ENCODE peak calls at places on chromosomes 2 and 18, in eight cellular contexts. N is GM23338, K is ascending aorta, X is kidney, T is psoas muscle, Y is AG04449, C is fibroblast of lung, J is colonic mucosa. P is an unnamed sample.

GRCh38 chr18:14769381-14769780 is 21.4 kb downstream of the ANKRD30B start:
- DNase-seq in C (no peak), Y (no peak), X (no peak), T (no peak), J (no peak), N (no peak), K (no peak), P (no peak)

GRCh38 chr2:170878505-170878904 is 50.5 kb upstream of the GORASP2 start:
- DNase-seq in J (no peak), N (no peak), T (no peak), K (no peak), Y (no peak), C (no peak), X (no peak), P (no peak)

GRCh38 chr2:232139171-232139594 is 177.7 kb downstream of the DIS3L2 start:
- DNase-seq in J (no peak), C (no peak), X (no peak), K (no peak), T (no peak), N (no peak), Y (no peak), P (no peak)

GRCh38 chr18:46555724-46556123 is 101.3 kb downstream of the LOXHD1 start:
- DNase-seq in J (no peak), N (peak), X (no peak), C (no peak), Y (no peak), T (peak), K (no peak), P (peak)

GRCh38 chr2:223747392-223748042 is 89.9 kb downstream of the AP1S3 start:
- DNase-seq in X (no peak), J (no peak), N (no peak), C (no peak), Y (no peak), K (no peak), T (no peak), P (no peak)

GRCh38 chr2:79833235-79833878 is 320.5 kb downstream of the CTNNA2 start:
- DNase-seq in T (no peak), K (no peak), Y (no peak), X (no peak), J (no peak), N (peak), C (no peak), P (no peak)

GRCh38 chr18:53442415-53442783 is 782.1 kb downstream of the MBD2 start:
- DNase-seq in X (no peak), C (no peak), T (no peak), Y (no peak), J (no peak), K (no peak), N (no peak), P (no peak)

GRCh38 chr2:159615936-159616733 is at the start of gene BAZ2B:
- DNase-seq in X (no peak), J (peak), C (peak), Y (no peak), T (no peak), N (peak), K (no peak), P (peak)

GRCh38 chr2:26864646-26865045 is 16.7 kb downstream of the DPYSL5 start:
- DNase-seq in K (no peak), J (no peak), N (no peak), Y (no peak), X (no peak), C (no peak), T (no peak), P (no peak)

GRCh38 chr2:215136669-215137328 is 1.6 kb downstream of the ABCA12 start:
- DNase-seq in C (peak), N (no peak), Y (no peak), K (no peak), J (no peak), X (no peak), T (no peak), P (no peak)

GRCh38 chr2:240597054-240597418 is 10.5 kb downstream of the CAPN10 start:
- DNase-seq in N (no peak), T (peak), C (no peak), X (peak), K (peak), Y (no peak), J (no peak), P (no peak)

GRCh38 chr2:96926791-96927190 is 56.9 kb upstream of the SEMA4C start:
- DNase-seq in K (no peak), N (no peak), C (no peak), J (no peak), X (no peak), Y (no peak), T (no peak), P (peak)

GRCh38 chr18:41370740-41371623 is 584.1 kb upstream of the PIK3C3 start:
- DNase-seq in K (no peak), J (no peak), X (peak), T (no peak), N (no peak), C (no peak), Y (no peak), P (no peak)

GRCh38 chr2:1738646-1739302 is 5.5 kb downstream of the PXDN start:
- DNase-seq in X (peak), K (no peak), T (no peak), Y (no peak), C (peak), J (peak), N (no peak), P (no peak)

GRCh38 chr2:137826373-137827372 is 137.6 kb upstream of the HNMT start:
- DNase-seq in C (no peak), N (no peak), J (no peak), Y (no peak), K (no peak), T (no peak), X (no peak), P (no peak)

GRCh38 chr2:237591021-237591370 is 462 bp upstream of the RAB17 start:
- DNase-seq in X (peak), N (peak), T (no peak), K (no peak), C (no peak), J (peak), Y (no peak), P (no peak)

GRCh38 chr2:101533611-101534601 is 59.0 kb upstream of the RFX8 start:
- DNase-seq in X (no peak), C (no peak), J (no peak), N (peak), T (no peak), K (no peak), Y (no peak), P (peak)

GRCh38 chr2:47451790-47452189 is 48.8 kb downstream of the MSH2 start:
- DNase-seq in K (no peak), C (no peak), N (no peak), X (no peak), Y (no peak), J (no peak), T (no peak), P (no peak)

GRCh38 chr2:233551491-233551890 is 15.1 kb downstream of the USP40 start:
- DNase-seq in C (no peak), X (no peak), J (no peak), K (no peak), N (no peak), T (no peak), Y (no peak), P (no peak)

GRCh38 chr2:146927080-146927714 is 917.6 kb upstream of the ACVR2A start:
- DNase-seq in X (peak), N (peak), J (peak), K (no peak), Y (no peak), C (peak), T (peak), P (peak)

GRCh38 chr2:160406591-160407392 is 86.8 kb downstream of the RBMS1 start:
- DNase-seq in Y (no peak), J (peak), N (peak), C (peak), T (peak), K (no peak), X (no peak), P (no peak)

GRCh38 chr2:104826016-104826415 is 27.9 kb upstream of the POU3F3 start:
- DNase-seq in N (no peak), J (no peak), K (no peak), C (no peak), T (no peak), Y (no peak), X (no peak), P (no peak)

GRCh38 chr2:169086893-169087467 is 17.6 kb downstream of the DHRS9 start:
- DNase-seq in N (no peak), Y (no peak), J (no peak), T (no peak), X (no peak), K (no peak), C (no peak), P (no peak)

GRCh38 chr2:236852100-236852976 is 233.4 kb upstream of the COPS8 start:
- DNase-seq in J (no peak), Y (no peak), C (no peak), N (no peak), K (no peak), X (no peak), T (no peak), P (no peak)

GRCh38 chr18:36501100-36501499 is 203.6 kb downstream of the FHOD3 start:
- DNase-seq in N (no peak), J (no peak), X (no peak), C (no peak), K (no peak), T (no peak), Y (no peak), P (no peak)

GRCh38 chr2:45806563-45807358 is 155.3 kb downstream of the PRKCE start:
- DNase-seq in N (no peak), Y (no peak), K (no peak), J (no peak), C (no peak), T (no peak), X (no peak), P (no peak)

GRCh38 chr2:181454990-181455520 is 2.1 kb upstream of the ITGA4 start:
- DNase-seq in T (no peak), X (no peak), Y (no peak), C (no peak), K (no peak), N (no peak), J (no peak), P (no peak)

GRCh38 chr2:2324119-2324518 is 7.0 kb downstream of the MYT1L start:
- DNase-seq in T (no peak), K (no peak), N (peak), C (no peak), J (no peak), X (no peak), Y (no peak), P (peak)

GRCh38 chr2:49069829-49070228 is 84.5 kb downstream of the FSHR start:
- DNase-seq in K (no peak), C (no peak), Y (no peak), N (no peak), T (no peak), X (no peak), J (no peak), P (no peak)

GRCh38 chr2:37454851-37455762 is 110.7 kb downstream of the QPCT start:
- DNase-seq in Y (no peak), J (no peak), K (no peak), T (no peak), X (no peak), C (peak), N (no peak), P (no peak)

GRCh38 chr18:23712445-23712844 is 23.2 kb downstream of the LAMA3 start:
- DNase-seq in K (no peak), C (no peak), N (no peak), X (no peak), Y (no peak), T (no peak), J (no peak), P (no peak)

GRCh38 chr18:48007955-48008701 is 77.7 kb upstream of the SMAD2 start:
- DNase-seq in X (peak), T (peak), N (peak), K (no peak), J (peak), Y (no peak), C (no peak), P (no peak)
- TF ChIP-seq CTCF in X (peak), T (peak), N (peak), K (peak), J (peak), Y (peak), C (peak), P (peak)

GRCh38 chr18:74146756-74147155 is 878 bp downstream of the FBXO15 start:
- DNase-seq in X (no peak), T (no peak), J (no peak), C (peak), Y (peak), N (no peak), K (no peak), P (no peak)
- H3K4me3 ChIP-seq in X (peak), T (peak), J (no peak), C (peak), Y (peak), N (peak), K (peak), P (peak)

DNA sequence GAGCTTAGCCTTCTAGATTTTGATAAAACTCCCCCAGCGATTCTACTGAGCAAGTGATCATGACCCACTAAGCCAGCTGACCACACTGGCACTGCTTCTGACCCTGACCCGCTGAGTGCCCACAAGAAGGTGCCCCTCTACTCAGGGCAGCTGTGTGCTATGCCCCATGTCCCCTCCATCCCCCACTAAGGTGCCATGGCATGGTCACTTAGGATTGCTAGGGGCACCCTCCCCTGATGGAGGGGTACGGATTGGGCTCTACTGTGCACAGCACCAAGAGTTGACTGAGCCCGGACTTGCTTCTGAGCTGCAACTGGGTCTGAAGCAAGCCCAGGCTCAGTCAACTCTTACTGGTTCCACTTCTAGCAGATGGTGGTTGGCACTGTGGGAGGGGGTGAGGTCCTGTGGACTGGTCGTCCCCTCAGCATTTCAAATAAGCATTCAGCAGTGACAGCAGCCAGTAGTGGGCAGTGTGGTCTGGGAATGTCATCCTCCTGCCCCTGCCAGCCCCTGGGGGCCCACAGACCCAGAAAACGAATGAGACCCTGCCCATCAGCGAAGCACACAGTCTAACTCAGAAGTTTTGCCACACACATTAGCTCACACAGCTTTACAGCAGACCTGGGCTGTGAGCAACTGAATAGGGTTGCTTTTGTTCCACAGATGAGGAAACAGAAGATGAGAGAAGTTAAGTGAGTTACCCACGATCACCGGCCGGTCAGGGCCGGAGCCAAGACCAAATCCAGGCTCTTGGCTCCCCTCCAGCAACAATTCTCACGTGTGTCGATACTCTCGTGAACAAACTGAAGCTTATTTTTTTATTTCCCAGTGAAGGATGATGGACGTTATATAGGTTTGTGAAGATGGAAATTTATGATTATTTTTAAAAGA is 52.1 kb upstream of the FOSL2 start:
- DNase-seq in X (peak), J (no peak), C (no peak), T (peak), N (no peak), K (no peak), Y (no peak), P (no peak)
- TF ChIP-seq CTCF in X (no peak), J (no peak), C (no peak), T (no peak), N (peak), K (no peak), Y (no peak), P (no peak)

DNA sequence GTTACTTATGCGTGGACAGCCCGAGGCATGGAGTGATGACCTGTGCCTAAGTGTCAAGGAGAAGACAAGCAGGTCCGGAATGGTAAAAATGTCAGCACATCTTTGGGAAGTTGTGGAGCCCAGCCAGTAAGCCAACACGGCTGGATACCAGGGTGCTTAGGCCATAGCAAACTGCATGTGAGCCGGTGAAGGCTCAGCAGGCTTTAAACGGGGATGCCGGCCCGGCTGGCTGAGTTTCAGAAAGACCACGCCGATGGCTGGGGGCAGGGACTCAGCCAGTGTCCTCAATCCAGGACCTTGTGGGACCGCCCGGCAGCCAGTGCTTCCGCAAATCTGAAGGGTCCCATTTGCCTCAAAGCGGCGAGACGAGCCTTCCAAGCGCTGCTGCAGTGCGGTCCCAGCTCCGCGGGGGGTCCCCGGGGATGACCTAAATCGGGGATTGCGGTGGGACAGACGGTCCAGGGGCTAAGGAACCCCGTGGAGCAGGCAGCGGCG is 946 bp upstream of the AGAP1 start:
- DNase-seq in J (no peak), Y (no peak), K (no peak), C (no peak), X (no peak), T (peak), N (peak), P (peak)
- H3K4me3 ChIP-seq in J (peak), Y (peak), K (peak), C (peak), X (peak), T (peak), N (peak), P (peak)

DNA sequence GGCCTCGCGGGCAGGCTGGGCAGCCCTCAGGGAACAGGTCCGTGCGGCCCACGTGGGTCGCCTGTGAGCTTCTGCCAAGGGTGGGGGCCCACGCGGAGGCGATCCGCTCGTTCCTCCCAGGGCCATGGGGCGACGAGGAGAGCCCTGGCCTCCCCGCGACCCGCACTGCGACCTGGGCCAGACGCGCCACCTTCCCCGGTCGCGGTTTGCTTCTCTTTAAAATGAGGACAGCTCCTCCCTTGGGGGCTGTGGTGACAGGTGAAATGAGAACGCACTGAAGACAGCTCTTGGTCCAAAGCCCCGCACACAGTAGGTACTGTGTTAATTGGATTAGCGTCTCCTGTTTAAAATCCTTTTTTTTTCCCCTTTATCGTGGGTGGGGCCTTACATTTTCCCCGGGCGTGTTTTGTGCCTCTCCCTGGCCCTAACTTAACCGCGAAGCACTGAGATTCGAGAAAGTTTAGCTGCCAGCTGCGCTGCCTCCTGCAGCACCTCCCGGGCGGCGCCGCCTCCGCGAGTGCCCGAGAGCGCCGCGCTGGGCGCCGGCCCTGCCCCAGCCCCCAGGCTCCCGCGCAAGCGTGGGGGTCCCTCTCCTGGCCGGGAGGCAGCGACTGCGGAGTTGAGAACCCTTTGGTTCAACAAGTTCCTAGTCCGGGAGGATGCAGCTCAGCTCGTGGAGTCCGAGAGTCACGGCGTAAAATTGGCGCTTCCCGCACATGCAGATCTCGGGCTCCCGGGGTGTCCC is 1.1 kb downstream of the HPCAL1 start:
- DNase-seq in C (peak), N (peak), X (peak), Y (no peak), J (peak), K (no peak), T (peak), P (no peak)
- TF ChIP-seq CTCF in C (peak), N (peak), X (no peak), Y (peak), J (no peak), K (peak), T (peak), P (peak)

GRCh38 chr2:124983595-124983994 is 958.5 kb downstream of the CNTNAP5 start:
- DNase-seq in T (no peak), J (no peak), K (no peak), X (no peak), Y (no peak), C (peak), N (no peak), P (no peak)

GRCh38 chr2:124988794-124989193 is 963.7 kb downstream of the CNTNAP5 start:
- DNase-seq in K (no peak), Y (no peak), C (no peak), J (no peak), X (no peak), N (no peak), T (no peak), P (no peak)

GRCh38 chr2:124985210-124985760 is 960.2 kb downstream of the CNTNAP5 start:
- DNase-seq in J (no peak), Y (no peak), N (no peak), T (no peak), K (no peak), X (no peak), C (peak), P (no peak)

GRCh38 chr2:124986136-124986535 is 961.0 kb downstream of the CNTNAP5 start:
- DNase-seq in C (no peak), T (no peak), K (no peak), N (no peak), Y (no peak), J (no peak), X (no peak), P (no peak)

DNA sequence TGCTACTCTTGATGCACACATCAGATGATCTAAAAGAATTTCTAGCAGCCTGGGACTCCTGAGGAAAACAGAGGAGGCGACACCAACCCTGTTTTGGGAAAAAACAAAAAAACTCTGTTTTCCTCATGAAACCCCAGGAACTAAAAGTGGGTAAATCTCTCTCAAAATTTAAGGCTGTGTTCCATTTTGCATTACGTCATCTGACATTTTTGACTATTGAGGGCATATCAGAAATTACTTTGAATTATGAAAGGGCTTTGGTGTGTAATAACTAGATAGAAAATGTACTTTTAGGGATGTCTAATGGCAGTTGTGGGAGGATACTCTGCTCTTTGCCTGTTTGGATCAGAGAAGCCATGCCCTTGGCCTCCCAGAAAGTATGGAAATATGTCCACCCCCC is 963.0 kb downstream of the CNTNAP5 start:
- DNase-seq in T (no peak), K (no peak), C (no peak), X (no peak), N (no peak), Y (no peak), J (no peak), P (no peak)
- H3K4me3 ChIP-seq in T (no peak), K (no peak), C (no peak), X (no peak), N (no peak), Y (no peak), J (no peak), P (no peak)

DNA sequence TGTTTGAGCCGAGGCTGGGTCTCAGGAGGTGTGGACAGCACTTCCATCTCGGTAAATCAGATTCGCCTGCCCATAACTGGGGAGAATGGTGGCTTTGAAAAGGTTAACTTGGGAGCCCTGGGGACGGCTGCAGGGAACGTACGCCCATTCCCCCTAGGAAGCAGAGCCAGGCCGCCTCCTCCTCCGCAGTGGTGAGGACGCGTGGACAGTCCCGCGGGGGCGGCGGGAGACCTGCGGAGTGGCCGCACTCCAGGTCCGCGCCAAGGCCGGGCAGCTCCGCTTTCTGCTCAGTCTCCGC is 845 bp upstream of the MYCN start:
- DNase-seq in Y (no peak), C (no peak), T (peak), K (no peak), X (peak), N (no peak), J (no peak), P (no peak)
- TF ChIP-seq CTCF in Y (no peak), C (peak), T (peak), K (peak), X (no peak), N (no peak), J (no peak), P (no peak)

P was measured in dorsolateral prefrontal cortex.